ENCODE peak calls at places on chromosomes 5 and 9, in four cellular contexts. R, H, I and K are unnamed samples. For H3K36me3, the result is how much of the 10 kb centered on the place peaks cover.

GRCh38 chr5:75108931-75109596 is 56.7 kb upstream of the GCNT4 start:
- DNase-seq in H (no peak), I (no peak), R (no peak), K (no peak)

GRCh38 chr9:106621299-106621920 is 241.6 kb upstream of the ZNF462 start:
- DNase-seq in H (no peak), R (no peak), I (no peak), K (no peak)

GRCh38 chr5:57858905-57859304 is 376.3 kb upstream of the ACTBL2 start:
- DNase-seq in H (no peak), I (no peak), R (no peak), K (no peak)

GRCh38 chr9:4297151-4297794 is 2.6 kb downstream of the GLIS3 start:
- DNase-seq in H (peak), I (peak), R (peak), K (peak)

GRCh38 chr5:133214153-133214820 is 162.5 kb downstream of the HSPA4 start:
- DNase-seq in R (no peak), H (no peak), I (no peak), K (no peak)

GRCh38 chr5:2140501-2140900 is 257.8 kb upstream of the IRX4 start:
- DNase-seq in I (no peak), R (no peak), H (no peak), K (no peak)

GRCh38 chr5:10451137-10451824 is 9.6 kb downstream of the ROPN1L start:
- DNase-seq in I (no peak), R (no peak), H (no peak), K (no peak)

GRCh38 chr5:170446365-170446764 is 57.2 kb upstream of the KCNMB1 start:
- DNase-seq in H (no peak), R (no peak), I (no peak), K (no peak)

GRCh38 chr5:172745836-172746235 is 25.2 kb downstream of the DUSP1 start:
- DNase-seq in I (no peak), H (no peak), R (no peak), K (no peak)

GRCh38 chr5:141127305-141127704 is 5.7 kb downstream of the PCDHB4 start:
- DNase-seq in H (no peak), R (no peak), I (no peak), K (no peak)

DNA sequence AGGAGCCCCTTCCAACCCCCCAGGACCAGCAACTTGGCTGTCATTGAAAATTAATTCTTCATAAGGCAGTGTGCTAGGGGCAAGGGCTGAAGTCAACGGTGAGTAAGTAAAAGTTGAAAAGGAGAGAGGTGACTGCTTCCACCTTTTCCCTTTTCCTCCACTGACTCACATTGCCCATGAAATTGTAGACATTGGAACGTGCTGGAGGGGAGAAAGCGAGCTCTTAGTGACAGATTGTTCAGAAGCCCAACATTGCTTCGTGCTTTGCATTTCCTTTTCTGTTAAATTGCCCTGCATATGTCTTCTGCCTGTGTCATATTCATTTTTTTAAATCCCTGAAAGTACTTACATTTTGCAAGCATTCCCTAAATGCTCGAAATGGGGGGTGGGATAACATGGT is 19.0 kb downstream of the GLRA1 start:
- DNase-seq in H (peak), R (no peak), I (no peak), K (no peak)
- H3K36me3 ChIP-seq in H (under half), R (under half), I (under half), K (under half)

DNA sequence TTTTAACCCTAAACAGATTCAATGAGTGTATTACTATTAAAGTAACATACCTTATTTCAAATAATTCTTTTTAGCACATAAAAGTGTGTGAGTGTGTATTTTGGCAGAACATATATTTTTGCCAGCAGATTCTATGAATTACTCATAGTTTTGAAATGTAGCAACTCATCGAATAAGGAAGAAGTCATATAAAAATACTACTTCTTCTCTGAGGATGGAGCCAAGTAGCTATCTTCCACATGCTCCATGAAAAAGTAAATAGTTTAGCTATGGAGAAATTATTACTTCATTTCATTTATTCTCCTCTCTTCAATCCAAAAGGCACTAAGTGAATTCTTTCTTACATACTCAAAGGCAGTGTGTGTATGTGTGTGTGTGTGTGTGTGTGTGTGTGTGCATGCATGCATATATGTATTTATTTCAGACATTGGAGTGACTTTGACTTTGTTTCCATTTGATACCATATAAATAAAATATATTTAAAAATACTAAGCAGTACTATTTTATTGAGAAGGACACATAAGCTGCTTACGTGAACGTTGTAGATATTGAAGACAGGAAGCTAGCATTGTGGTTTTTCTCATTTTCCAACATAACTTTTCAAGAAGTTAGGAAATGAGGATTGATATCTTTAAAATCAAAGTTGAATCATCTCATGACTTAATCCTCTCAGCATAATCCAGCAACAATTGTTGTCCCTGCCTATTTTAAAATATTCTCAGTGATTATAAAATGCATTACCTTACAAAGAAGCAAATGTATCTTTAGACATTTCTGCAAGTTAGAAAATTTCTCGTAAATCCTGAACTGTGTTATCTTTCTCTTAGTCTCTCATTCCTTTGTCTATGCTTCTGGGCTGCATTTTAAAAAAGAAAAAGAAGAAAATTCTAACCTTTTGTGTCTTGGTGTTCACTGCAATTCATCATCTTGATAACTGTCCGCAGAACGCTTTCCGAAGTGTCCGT is 1090.1 kb upstream of the CDH6 start:
- DNase-seq in R (no peak), I (no peak), H (peak), K (no peak)
- TF ChIP-seq CTCF in R (no peak), I (no peak), H (no peak), K (no peak)

DNA sequence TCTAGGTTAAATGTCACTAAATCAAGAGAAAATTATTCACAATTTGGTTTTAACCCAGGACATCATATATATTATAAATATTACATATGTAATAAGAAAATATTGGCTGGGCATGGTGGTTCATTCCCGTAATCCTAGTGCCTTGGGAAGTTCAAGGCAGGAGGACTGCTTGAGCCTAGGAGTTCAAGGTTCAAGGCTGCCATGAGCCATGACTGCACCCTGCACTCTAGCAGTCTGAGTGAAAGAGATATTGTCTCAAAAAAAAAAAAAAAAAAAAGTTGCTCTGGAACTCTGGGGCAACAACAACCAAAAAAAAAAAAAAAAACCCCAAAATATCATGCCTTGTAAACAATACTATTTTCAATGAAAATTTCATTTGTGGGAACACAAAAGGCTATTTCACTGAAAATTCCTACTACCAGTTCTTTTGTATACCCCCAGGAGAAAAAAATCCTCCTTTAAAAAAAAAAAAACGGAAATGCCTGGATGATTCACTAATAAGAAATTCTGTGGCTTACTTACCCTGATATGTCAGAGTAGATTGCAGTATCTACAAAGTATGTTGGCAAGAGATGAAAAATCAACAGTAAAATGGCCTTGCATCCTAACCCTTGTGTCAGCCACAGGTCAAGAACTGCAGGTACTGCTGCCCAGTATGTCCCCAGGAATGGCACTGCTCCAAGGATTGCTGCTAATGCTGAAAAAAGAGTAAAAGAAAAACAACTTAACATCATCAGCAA is 22.6 kb upstream of the CTNNAL1 start:
- DNase-seq in I (peak), R (peak), H (peak), K (no peak)
- H3K36me3 ChIP-seq in I (half or more), R (under half), H (under half), K (half or more)

DNA sequence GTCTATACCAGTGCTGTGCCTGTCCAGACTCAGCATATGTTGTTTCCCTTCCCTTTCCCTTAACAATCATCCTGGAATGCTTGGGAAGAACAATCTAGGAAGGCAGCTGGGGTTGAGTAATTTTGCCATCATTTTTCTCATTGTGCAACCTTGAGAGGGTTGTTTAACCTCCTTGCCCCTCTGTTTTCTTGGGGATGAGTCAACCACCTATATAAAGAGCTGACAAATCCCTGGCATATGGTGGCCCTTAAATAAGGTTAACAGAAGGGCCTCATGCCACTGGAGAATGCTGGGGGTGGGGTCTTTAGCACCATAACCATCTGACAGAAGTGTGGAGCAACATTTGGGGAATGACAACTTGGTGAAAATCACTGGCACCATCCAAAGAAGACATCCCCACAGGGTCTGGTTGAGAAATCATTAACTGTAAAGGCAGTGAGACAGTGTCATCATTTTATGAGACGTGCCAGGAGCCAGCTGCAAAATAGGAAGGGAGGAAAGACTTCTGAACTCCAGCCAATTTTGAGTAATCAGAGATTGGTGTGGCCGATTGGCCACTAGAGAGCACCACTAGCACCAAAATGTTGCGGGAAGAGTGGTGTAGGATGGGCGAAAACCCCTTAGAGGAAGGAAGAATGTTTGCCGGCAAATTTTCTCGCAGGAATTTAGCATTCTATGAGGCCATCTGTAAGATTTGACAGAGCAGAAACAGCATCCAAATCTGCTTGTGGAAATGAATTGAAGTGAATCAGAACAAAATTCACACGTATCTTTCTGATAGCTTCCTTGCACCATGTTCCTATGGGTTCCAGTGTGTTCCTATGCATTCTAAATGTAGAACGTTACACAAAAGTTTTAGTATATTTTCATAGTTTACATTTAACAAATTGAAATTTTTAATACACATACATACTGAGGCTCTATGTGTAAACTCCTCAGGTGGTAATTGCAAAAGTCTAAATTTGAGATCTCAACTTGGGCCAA is 113.8 kb downstream of the MSX2 start:
- DNase-seq in I (no peak), H (peak), R (peak), K (no peak)
- TF ChIP-seq CTCF in I (no peak), H (peak), R (peak), K (no peak)